ENCODE peak calls at places on chromosomes 16 and 17, in five cellular contexts. L is heart left ventricle; F is CD8-positive, alpha-beta T cell; V is HCT116; J is H9. Z is an unnamed sample.

GRCh38 chr16:4496305-4496704 is 20.1 kb downstream of the HMOX2 start:
- DNase-seq in F (no peak), L (no peak), V (peak), J (no peak), Z (no peak)

GRCh38 chr16:2960183-2961010 is 3.7 kb upstream of the KREMEN2 start:
- DNase-seq in F (no peak), L (no peak), J (peak), V (no peak), Z (no peak)

GRCh38 chr16:90077757-90078593 is 844 bp upstream of the PRDM7 start:
- DNase-seq in J (peak), F (peak), V (no peak), L (no peak), Z (peak)

GRCh38 chr17:694239-694638 is 20.4 kb downstream of the VPS53 start:
- DNase-seq in J (no peak), F (no peak), V (no peak), L (no peak), Z (no peak)

GRCh38 chr17:59838196-59838911 is 54.4 kb downstream of the TUBD1 start:
- DNase-seq in L (no peak), J (no peak), F (no peak), V (no peak), Z (no peak)

GRCh38 chr16:49311823-49312222 is 30.2 kb upstream of the CBLN1 start:
- DNase-seq in V (no peak), J (no peak), F (no peak), L (no peak), Z (no peak)

GRCh38 chr16:1825864-1826690 is 548 bp downstream of the HAGH start:
- DNase-seq in J (no peak), V (no peak), F (peak), L (no peak), Z (peak)

GRCh38 chr17:13888043-13888442 is 181.3 kb upstream of the COX10 start:
- DNase-seq in F (no peak), V (no peak), L (peak), J (no peak), Z (no peak)

GRCh38 chr17:5563451-5563850 is 20.9 kb downstream of the NLRP1 start:
- DNase-seq in V (no peak), L (no peak), J (no peak), F (no peak), Z (no peak)

GRCh38 chr17:37506678-37507077 is 17.0 kb downstream of the DUSP14 start:
- DNase-seq in V (peak), L (no peak), J (peak), F (no peak), Z (peak)

GRCh38 chr16:29925173-29925804 is 737 bp downstream of the KCTD13 start:
- DNase-seq in F (no peak), V (no peak), J (no peak), L (no peak), Z (no peak)

GRCh38 chr17:4142107-4142900 is 526 bp downstream of the ZZEF1 start:
- DNase-seq in F (peak), L (peak), J (no peak), V (no peak), Z (peak)

GRCh38 chr16:66928702-66929388 is 3.5 kb upstream of the RRAD start:
- DNase-seq in J (peak), L (no peak), F (no peak), V (no peak), Z (no peak)

GRCh38 chr17:74212262-74212912 is 984 bp upstream of the TTYH2 start:
- DNase-seq in J (peak), V (no peak), F (no peak), L (no peak), Z (no peak)

GRCh38 chr17:80030730-80031410 is 4.8 kb downstream of the TBC1D16 start:
- DNase-seq in J (no peak), F (no peak), V (no peak), L (no peak), Z (no peak)

GRCh38 chr16:77211880-77212735 is 12.9 kb downstream of the SYCE1L start:
- DNase-seq in F (peak), V (no peak), L (peak), J (peak), Z (peak)

GRCh38 chr16:50146479-50147435 is 6.3 kb upstream of the TENT4B start:
- DNase-seq in F (no peak), V (no peak), J (no peak), L (no peak), Z (no peak)

GRCh38 chr16:75383141-75383540 is 50.2 kb downstream of the CFDP1 start:
- DNase-seq in J (no peak), F (no peak), L (no peak), V (no peak), Z (no peak)

DNA sequence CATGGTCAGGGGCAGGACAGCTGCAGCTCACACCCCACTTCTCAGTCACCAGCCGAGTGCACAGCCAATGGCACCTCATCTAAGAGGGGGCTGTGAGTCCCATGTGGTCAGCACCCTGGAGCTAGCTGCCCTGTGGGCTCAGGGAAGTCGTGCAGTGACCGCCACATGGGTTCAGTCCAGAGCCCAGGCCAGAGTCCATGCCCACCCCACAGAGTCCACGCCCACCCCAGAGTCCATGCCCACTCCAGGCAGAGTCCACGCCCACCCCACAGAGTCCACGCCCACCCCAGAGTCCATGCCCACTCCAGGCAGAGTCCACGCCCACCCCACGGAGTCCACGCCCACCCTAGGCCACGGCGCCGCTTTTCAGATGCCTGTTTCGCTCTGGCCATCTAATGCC is 24.1 kb downstream of the SLC7A5 start:
- DNase-seq in V (no peak), J (no peak), F (no peak), L (no peak), Z (no peak)
- H3K27ac ChIP-seq in V (no peak), J (no peak), F (no peak), L (no peak), Z (no peak)

GRCh38 chr17:51035436-51035835 is 85.2 kb downstream of the SPAG9 start:
- DNase-seq in J (no peak), V (no peak), F (no peak), L (no peak), Z (peak)
- H3K27ac ChIP-seq in J (no peak), V (no peak), F (no peak), L (no peak), Z (peak)

GRCh38 chr17:45428050-45428953 is 4.4 kb downstream of the ARHGAP27 start:
- DNase-seq in L (peak), V (peak), J (peak), F (peak), Z (peak)
- H3K27ac ChIP-seq in L (no peak), V (no peak), J (no peak), F (no peak), Z (peak)

GRCh38 chr17:57861737-57862409 is 12.0 kb upstream of the MRPS23 start:
- DNase-seq in V (no peak), F (no peak), L (peak), J (no peak), Z (no peak)

GRCh38 chr17:57862990-57863667 is 13.3 kb upstream of the MRPS23 start:
- DNase-seq in L (no peak), F (no peak), V (no peak), J (peak), Z (no peak)

GRCh38 chr17:57866319-57866718 is 16.5 kb upstream of the MRPS23 start:
- DNase-seq in L (no peak), J (no peak), V (no peak), F (no peak), Z (no peak)

GRCh38 chr17:57862410-57862989 is 12.7 kb upstream of the MRPS23 start:
- DNase-seq in V (no peak), L (no peak), F (no peak), J (peak), Z (no peak)

DNA sequence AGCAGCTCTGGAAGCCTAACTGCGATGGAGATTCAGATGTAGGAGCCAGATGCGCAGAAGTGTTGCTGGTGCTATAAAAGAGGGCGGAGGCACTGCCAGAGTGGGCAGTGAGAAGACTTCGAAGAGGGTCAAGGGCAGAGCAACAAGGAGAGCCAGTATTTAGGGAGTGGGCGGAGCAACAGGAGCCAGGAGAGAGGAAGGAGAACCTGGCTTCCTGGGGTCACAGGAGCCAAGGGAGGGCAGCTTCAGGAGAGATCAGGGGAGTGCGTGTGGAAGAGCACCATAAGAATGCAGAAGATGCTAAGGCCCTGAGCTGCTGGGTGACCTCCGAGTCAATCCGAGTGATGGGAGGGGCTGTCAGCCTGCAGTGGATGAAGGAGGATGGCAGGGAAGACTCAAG is 14.4 kb upstream of the MRPS23 start:
- DNase-seq in L (no peak), F (no peak), V (no peak), J (no peak), Z (no peak)
- H3K27ac ChIP-seq in L (no peak), F (no peak), V (no peak), J (no peak), Z (no peak)

DNA sequence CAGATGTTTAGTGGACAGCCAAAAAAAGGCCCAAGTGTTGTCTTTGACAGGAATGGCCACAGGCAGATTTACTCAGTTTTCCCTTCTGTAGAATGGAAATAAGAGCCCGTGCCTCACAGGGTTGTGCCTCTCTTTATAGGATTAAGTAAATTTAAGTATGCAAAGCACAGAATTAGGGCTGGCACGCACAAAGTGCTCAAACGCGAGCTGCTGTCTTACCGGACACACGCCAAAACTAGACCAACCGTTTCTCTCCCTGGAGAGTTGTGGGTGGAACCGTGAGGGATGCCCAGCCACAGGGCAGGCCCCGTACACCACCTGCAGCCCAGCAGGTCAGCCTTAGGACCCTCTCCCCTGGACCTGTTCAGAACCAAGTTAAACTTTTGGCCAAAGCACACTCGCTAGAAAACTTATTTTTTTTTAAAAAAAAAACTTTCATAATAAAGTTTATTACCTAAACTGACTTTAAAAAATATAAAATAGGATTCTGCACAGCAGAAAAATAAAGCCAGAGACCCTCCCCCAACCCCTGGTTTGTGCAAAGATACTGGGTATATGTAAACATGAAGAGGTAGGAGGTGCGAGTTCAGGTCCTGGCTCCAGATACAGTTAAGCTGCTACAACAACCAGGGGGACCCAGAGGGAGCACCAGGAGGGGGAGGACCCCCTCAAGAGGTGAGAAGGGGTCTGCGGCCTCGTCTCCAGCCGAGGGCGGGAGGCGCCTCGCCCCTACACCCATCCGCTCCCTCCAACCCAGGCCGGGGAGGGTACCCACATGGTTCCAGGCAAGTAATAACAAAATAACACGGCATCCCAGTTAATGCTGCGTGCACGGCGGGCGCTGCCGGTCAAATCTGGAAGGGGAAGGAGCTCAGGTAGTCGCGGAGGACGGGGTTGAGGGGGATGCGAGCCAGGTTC is 1.8 kb downstream of the SOCS1 start:
- DNase-seq in F (no peak), J (no peak), V (no peak), L (no peak), Z (no peak)
- H3K27ac ChIP-seq in F (peak), J (no peak), V (peak), L (no peak), Z (no peak)

GRCh38 chr16:22213801-22214200 is 7.7 kb downstream of the EEF2K start:
- DNase-seq in V (no peak), L (no peak), F (no peak), J (no peak), Z (no peak)
- H3K27ac ChIP-seq in V (no peak), L (no peak), F (no peak), J (no peak), Z (no peak)

Z was measured in MM.1S.